ENCODE peak calls at places on chromosomes 7 and 10, in four cellular contexts. One of them, this sample, is unnamed.

GRCh38 chr10:96588601-96589419 is 2.0 kb upstream of the TM9SF3 start:
- DNase-seq in psoas muscle: no peak
- DNase-seq in CD8-positive, alpha-beta T cell: no peak
- DNase-seq in spleen: no peak
- DNase-seq in this sample: peak; percentile 32

GRCh38 chr7:143002106-143002505 is 24.8 kb downstream of the OR9A2 start:
- DNase-seq in psoas muscle: no peak
- DNase-seq in spleen: no peak
- DNase-seq in CD8-positive, alpha-beta T cell: no peak
- DNase-seq in this sample: no peak

GRCh38 chr10:106401967-106402366 is 762.5 kb downstream of the SORCS1 start:
- DNase-seq in CD8-positive, alpha-beta T cell: no peak
- DNase-seq in psoas muscle: no peak
- DNase-seq in spleen: no peak
- DNase-seq in this sample: no peak

GRCh38 chr7:130939285-130940095 is 205.5 kb upstream of the KLF14 start:
- DNase-seq in spleen: no peak
- DNase-seq in CD8-positive, alpha-beta T cell: no peak
- DNase-seq in psoas muscle: no peak
- DNase-seq in this sample: no peak

GRCh38 chr10:92082583-92083280 is 159.2 kb downstream of the BTAF1 start:
- DNase-seq in spleen: no peak
- DNase-seq in psoas muscle: no peak
- DNase-seq in CD8-positive, alpha-beta T cell: no peak
- DNase-seq in this sample: no peak

GRCh38 chr7:105218215-105218614 is 170.5 kb downstream of the SRPK2 start:
- DNase-seq in psoas muscle: no peak
- DNase-seq in spleen: no peak
- DNase-seq in CD8-positive, alpha-beta T cell: no peak
- DNase-seq in this sample: no peak

GRCh38 chr10:61747341-61747740 is 84.6 kb downstream of the CABCOCO1 start:
- DNase-seq in psoas muscle: no peak
- DNase-seq in CD8-positive, alpha-beta T cell: no peak
- DNase-seq in spleen: no peak
- DNase-seq in this sample: no peak

GRCh38 chr10:132446661-132447445 is 49.9 kb downstream of the PWWP2B start:
- DNase-seq in spleen: peak; percentile 94
- DNase-seq in psoas muscle: no peak
- DNase-seq in CD8-positive, alpha-beta T cell: peak; percentile 31
- DNase-seq in this sample: no peak

GRCh38 chr10:74035324-74035723 is 37.4 kb downstream of the VCL start:
- DNase-seq in CD8-positive, alpha-beta T cell: no peak
- DNase-seq in psoas muscle: no peak
- DNase-seq in spleen: no peak
- DNase-seq in this sample: no peak

GRCh38 chr10:43057831-43058340 is 19.0 kb upstream of the RET start:
- DNase-seq in CD8-positive, alpha-beta T cell: no peak
- DNase-seq in spleen: peak; percentile 58
- DNase-seq in psoas muscle: peak; percentile 5
- DNase-seq in this sample: no peak

GRCh38 chr10:33621143-33621542 is 286.7 kb upstream of the NRP1 start:
- DNase-seq in CD8-positive, alpha-beta T cell: no peak
- DNase-seq in spleen: no peak
- DNase-seq in psoas muscle: no peak
- DNase-seq in this sample: no peak

GRCh38 chr10:61897671-61898434 is 3.6 kb upstream of the ARID5B start:
- DNase-seq in spleen: no peak
- DNase-seq in CD8-positive, alpha-beta T cell: no peak
- DNase-seq in psoas muscle: no peak
- DNase-seq in this sample: no peak

GRCh38 chr7:33590902-33591301 is 314.4 kb upstream of the BMPER start:
- DNase-seq in psoas muscle: no peak
- DNase-seq in CD8-positive, alpha-beta T cell: no peak
- DNase-seq in spleen: no peak
- DNase-seq in this sample: peak; percentile 9

GRCh38 chr10:13039761-13040160 is 38.2 kb upstream of the CCDC3 start:
- DNase-seq in spleen: no peak
- DNase-seq in CD8-positive, alpha-beta T cell: no peak
- DNase-seq in psoas muscle: no peak
- DNase-seq in this sample: no peak

GRCh38 chr7:30466266-30466665 is 12.3 kb downstream of the NOD1 start:
- DNase-seq in spleen: no peak
- DNase-seq in psoas muscle: no peak
- DNase-seq in CD8-positive, alpha-beta T cell: no peak
- DNase-seq in this sample: no peak

GRCh38 chr10:6786579-6787031 is 206.5 kb upstream of the PRKCQ start:
- DNase-seq in psoas muscle: no peak
- DNase-seq in spleen: no peak
- DNase-seq in CD8-positive, alpha-beta T cell: no peak
- DNase-seq in this sample: peak; percentile 61

GRCh38 chr10:73991846-73992245 is 6.1 kb upstream of the VCL start:
- DNase-seq in psoas muscle: peak; percentile 21
- DNase-seq in spleen: peak; percentile 90
- DNase-seq in CD8-positive, alpha-beta T cell: peak; percentile 64
- DNase-seq in this sample: no peak

GRCh38 chr10:35074266-35074665 is 15.9 kb downstream of the CUL2 start:
- DNase-seq in CD8-positive, alpha-beta T cell: no peak
- DNase-seq in spleen: no peak
- DNase-seq in psoas muscle: no peak
- DNase-seq in this sample: no peak

GRCh38 chr10:72243822-72244437 is 27.9 kb upstream of the ASCC1 start:
- DNase-seq in psoas muscle: peak; percentile 68
- DNase-seq in CD8-positive, alpha-beta T cell: no peak
- DNase-seq in spleen: peak; percentile 60
- DNase-seq in this sample: peak; percentile 79

GRCh38 chr10:7130191-7130911 is 280.5 kb downstream of the SFMBT2 start:
- DNase-seq in spleen: no peak
- DNase-seq in psoas muscle: no peak
- DNase-seq in CD8-positive, alpha-beta T cell: no peak
- DNase-seq in this sample: no peak

GRCh38 chr10:34869128-34869836 is 54.2 kb upstream of the PARD3 start:
- DNase-seq in spleen: no peak
- DNase-seq in psoas muscle: no peak
- DNase-seq in CD8-positive, alpha-beta T cell: no peak
- DNase-seq in this sample: no peak

GRCh38 chr7:116025098-116025809 is 5.3 kb downstream of the TFEC start:
- DNase-seq in CD8-positive, alpha-beta T cell: no peak
- DNase-seq in psoas muscle: no peak
- DNase-seq in spleen: no peak
- DNase-seq in this sample: no peak
- H3K4me3 ChIP-seq in CD8-positive, alpha-beta T cell: no peak overlapping the region
- H3K4me3 ChIP-seq in psoas muscle: no peak overlapping the region
- H3K4me3 ChIP-seq in spleen: no peak overlapping the region
- H3K4me3 ChIP-seq in this sample: no peak overlapping the region

DNA sequence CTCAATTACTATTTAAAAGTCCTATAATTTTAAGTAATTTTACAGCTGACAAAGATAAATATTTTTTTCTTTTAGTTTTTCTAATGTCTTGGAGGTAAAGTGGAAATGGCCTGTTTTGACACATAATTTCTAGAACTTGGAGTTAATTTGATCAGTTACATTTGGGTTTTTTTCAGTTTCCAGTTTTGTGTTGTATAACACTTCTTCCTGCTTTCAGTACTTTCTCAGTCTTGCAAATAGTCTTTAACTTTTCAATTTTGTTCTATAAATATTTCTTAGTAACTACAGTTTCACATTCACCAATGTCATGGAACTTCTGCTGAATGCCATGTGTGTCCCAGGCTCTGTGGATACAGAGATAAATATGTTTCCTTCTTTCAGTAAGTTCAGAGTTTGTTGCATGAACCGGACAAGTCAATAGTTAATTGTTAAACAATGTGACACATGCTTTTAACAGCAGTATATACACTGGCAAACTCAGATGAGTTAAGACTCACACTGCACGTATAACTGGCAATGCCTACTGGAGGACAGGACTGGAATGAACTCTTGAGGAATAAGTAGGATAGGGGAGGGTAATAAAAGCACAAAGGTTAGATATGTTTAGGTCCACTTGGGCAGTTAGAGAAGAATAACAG is 4.6 kb downstream of the SHOC2 start:
- DNase-seq in psoas muscle: no peak
- DNase-seq in spleen: no peak
- DNase-seq in CD8-positive, alpha-beta T cell: no peak
- DNase-seq in this sample: no peak
- H3K4me1 ChIP-seq in psoas muscle: peaks cover 41% of the 10 kb centered on the region
- H3K4me1 ChIP-seq in spleen: peaks cover 86% of the 10 kb centered on the region
- H3K4me1 ChIP-seq in CD8-positive, alpha-beta T cell: peaks cover 20% of the 10 kb centered on the region
- H3K4me1 ChIP-seq in this sample: peaks cover 12% of the 10 kb centered on the region

GRCh38 chr7:128867241-128867640 is 4.6 kb downstream of the ATP6V1F start:
- DNase-seq in CD8-positive, alpha-beta T cell: no peak
- DNase-seq in spleen: no peak
- DNase-seq in psoas muscle: no peak
- DNase-seq in this sample: no peak

GRCh38 chr7:128865996-128866877 is 3.6 kb downstream of the ATP6V1F start:
- DNase-seq in psoas muscle: no peak
- DNase-seq in spleen: no peak
- DNase-seq in CD8-positive, alpha-beta T cell: no peak
- DNase-seq in this sample: no peak

GRCh38 chr7:128868624-128869137 is 6.0 kb downstream of the ATP6V1F start:
- DNase-seq in psoas muscle: no peak
- DNase-seq in spleen: no peak
- DNase-seq in CD8-positive, alpha-beta T cell: no peak
- DNase-seq in this sample: no peak

GRCh38 chr7:128869138-128869943 is 6.7 kb downstream of the ATP6V1F start:
- DNase-seq in CD8-positive, alpha-beta T cell: no peak
- DNase-seq in spleen: peak; percentile 86
- DNase-seq in psoas muscle: peak; percentile 70
- DNase-seq in this sample: no peak

GRCh38 chr7:128867842-128868623 is 5.4 kb downstream of the ATP6V1F start:
- DNase-seq in CD8-positive, alpha-beta T cell: no peak
- DNase-seq in psoas muscle: no peak
- DNase-seq in spleen: no peak
- DNase-seq in this sample: no peak
- H3K4me3 ChIP-seq in CD8-positive, alpha-beta T cell: no peak overlapping the region
- H3K4me3 ChIP-seq in psoas muscle: peak overlapping the region; percentile 73
- H3K4me3 ChIP-seq in spleen: no peak overlapping the region
- H3K4me3 ChIP-seq in this sample: no peak overlapping the region

GRCh38 chr10:17023386-17024298 is 106.0 kb downstream of the CUBN start:
- DNase-seq in spleen: no peak
- DNase-seq in CD8-positive, alpha-beta T cell: peak; percentile 48
- DNase-seq in psoas muscle: no peak
- DNase-seq in this sample: peak; percentile 94
- H3K4me1 ChIP-seq in spleen: peaks cover 64% of the 10 kb centered on the region
- H3K4me1 ChIP-seq in CD8-positive, alpha-beta T cell: peaks cover 68% of the 10 kb centered on the region
- H3K4me1 ChIP-seq in psoas muscle: no peaks in the 10 kb centered on the region
- H3K4me1 ChIP-seq in this sample: peaks cover 49% of the 10 kb centered on the region

GRCh38 chr7:90597527-90597871 is 1.4 kb downstream of the CDK14 start:
- DNase-seq in psoas muscle: no peak
- DNase-seq in CD8-positive, alpha-beta T cell: no peak
- DNase-seq in spleen: no peak
- DNase-seq in this sample: no peak
- H3K4me3 ChIP-seq in psoas muscle: peak overlapping the region; percentile 78
- H3K4me3 ChIP-seq in CD8-positive, alpha-beta T cell: no peak overlapping the region
- H3K4me3 ChIP-seq in spleen: peak overlapping the region; percentile 59
- H3K4me3 ChIP-seq in this sample: peak overlapping the region; percentile 87

GRCh38 chr7:107969856-107970255 is 33.1 kb downstream of the LAMB1 start:
- DNase-seq in CD8-positive, alpha-beta T cell: no peak
- DNase-seq in psoas muscle: peak; percentile 33
- DNase-seq in spleen: no peak
- DNase-seq in this sample: no peak

GRCh38 chr7:107968449-107968848 is 34.5 kb downstream of the LAMB1 start:
- DNase-seq in psoas muscle: no peak
- DNase-seq in spleen: no peak
- DNase-seq in CD8-positive, alpha-beta T cell: no peak
- DNase-seq in this sample: no peak

GRCh38 chr7:107964510-107964909 is 38.5 kb downstream of the LAMB1 start:
- DNase-seq in psoas muscle: no peak
- DNase-seq in spleen: no peak
- DNase-seq in CD8-positive, alpha-beta T cell: no peak
- DNase-seq in this sample: no peak

GRCh38 chr7:107966701-107967100 is 36.3 kb downstream of the LAMB1 start:
- DNase-seq in spleen: no peak
- DNase-seq in psoas muscle: peak; percentile 40
- DNase-seq in CD8-positive, alpha-beta T cell: no peak
- DNase-seq in this sample: peak; percentile 97

GRCh38 chr7:107967420-107967819 is 35.5 kb downstream of the LAMB1 start:
- DNase-seq in psoas muscle: no peak
- DNase-seq in spleen: no peak
- DNase-seq in CD8-positive, alpha-beta T cell: no peak
- DNase-seq in this sample: no peak
- H3K4me1 ChIP-seq in psoas muscle: no peaks in the 10 kb centered on the region
- H3K4me1 ChIP-seq in spleen: no peaks in the 10 kb centered on the region
- H3K4me1 ChIP-seq in CD8-positive, alpha-beta T cell: no peaks in the 10 kb centered on the region
- H3K4me1 ChIP-seq in this sample: peaks cover 26% of the 10 kb centered on the region

GRCh38 chr7:218316-218715 is 25.9 kb downstream of the FAM20C start:
- DNase-seq in psoas muscle: no peak
- DNase-seq in spleen: no peak
- DNase-seq in CD8-positive, alpha-beta T cell: no peak
- DNase-seq in this sample: no peak

GRCh38 chr7:218896-219580 is 26.7 kb downstream of the FAM20C start:
- DNase-seq in CD8-positive, alpha-beta T cell: no peak
- DNase-seq in spleen: no peak
- DNase-seq in psoas muscle: no peak
- DNase-seq in this sample: no peak

GRCh38 chr7:217781-218180 is 25.4 kb downstream of the FAM20C start:
- DNase-seq in spleen: no peak
- DNase-seq in psoas muscle: no peak
- DNase-seq in CD8-positive, alpha-beta T cell: no peak
- DNase-seq in this sample: no peak

GRCh38 chr7:220151-220841 is 27.9 kb downstream of the FAM20C start:
- DNase-seq in spleen: no peak
- DNase-seq in psoas muscle: no peak
- DNase-seq in CD8-positive, alpha-beta T cell: no peak
- DNase-seq in this sample: no peak

GRCh38 chr7:219581-220150 is 27.3 kb downstream of the FAM20C start:
- DNase-seq in spleen: no peak
- DNase-seq in CD8-positive, alpha-beta T cell: no peak
- DNase-seq in psoas muscle: no peak
- DNase-seq in this sample: no peak
- H3K4me3 ChIP-seq in spleen: no peak overlapping the region
- H3K4me3 ChIP-seq in CD8-positive, alpha-beta T cell: no peak overlapping the region
- H3K4me3 ChIP-seq in psoas muscle: no peak overlapping the region
- H3K4me3 ChIP-seq in this sample: no peak overlapping the region

GRCh38 chr10:128062837-128063563 is 63.2 kb downstream of the MKI67 start:
- DNase-seq in CD8-positive, alpha-beta T cell: no peak
- DNase-seq in psoas muscle: no peak
- DNase-seq in spleen: peak; percentile 90
- DNase-seq in this sample: no peak
- H3K4me1 ChIP-seq in CD8-positive, alpha-beta T cell: peaks cover 71% of the 10 kb centered on the region
- H3K4me1 ChIP-seq in psoas muscle: peaks cover 6% of the 10 kb centered on the region
- H3K4me1 ChIP-seq in spleen: peaks cover 82% of the 10 kb centered on the region
- H3K4me1 ChIP-seq in this sample: peaks cover 6% of the 10 kb centered on the region

GRCh38 chr10:125085281-125085680 is 75.1 kb downstream of the CTBP2 start:
- DNase-seq in psoas muscle: no peak
- DNase-seq in spleen: peak; percentile 13
- DNase-seq in CD8-positive, alpha-beta T cell: no peak
- DNase-seq in this sample: no peak

GRCh38 chr10:125083576-125083920 is 76.8 kb downstream of the CTBP2 start:
- DNase-seq in spleen: peak; percentile 44
- DNase-seq in CD8-positive, alpha-beta T cell: no peak
- DNase-seq in psoas muscle: no peak
- DNase-seq in this sample: peak; percentile 86

GRCh38 chr10:125082881-125083575 is 77.3 kb downstream of the CTBP2 start:
- DNase-seq in CD8-positive, alpha-beta T cell: no peak
- DNase-seq in spleen: peak; percentile 49
- DNase-seq in psoas muscle: no peak
- DNase-seq in this sample: no peak

GRCh38 chr10:125086716-125087115 is 73.6 kb downstream of the CTBP2 start:
- DNase-seq in psoas muscle: no peak
- DNase-seq in CD8-positive, alpha-beta T cell: no peak
- DNase-seq in spleen: peak; percentile 63
- DNase-seq in this sample: no peak

GRCh38 chr10:125084191-125085186 is 75.9 kb downstream of the CTBP2 start:
- DNase-seq in spleen: peak; percentile 85
- DNase-seq in psoas muscle: peak; percentile 74
- DNase-seq in CD8-positive, alpha-beta T cell: no peak
- DNase-seq in this sample: peak; percentile 91
- H3K4me3 ChIP-seq in spleen: no peak overlapping the region
- H3K4me3 ChIP-seq in psoas muscle: no peak overlapping the region
- H3K4me3 ChIP-seq in CD8-positive, alpha-beta T cell: no peak overlapping the region
- H3K4me3 ChIP-seq in this sample: no peak overlapping the region

This sample was measured in SJSA1.